ENCODE peak calls at places on chromosomes 12 and 14, in ten cellular contexts. K, V, J, U, F, Q, G, D, N and T are unnamed samples.

GRCh38 chr12:125015680-125016310 is 22.4 kb downstream of the BRI3BP start:
- DNase-seq in V (no peak), F (no peak), N (no peak), J (peak), Q (no peak), U (no peak), G (no peak), D (no peak), K (no peak), T (no peak)

GRCh38 chr12:128783129-128783574 is 40.6 kb downstream of the SLC15A4 start:
- DNase-seq in N (no peak), V (peak), D (no peak), G (peak), J (no peak), F (peak), K (no peak), Q (no peak), U (no peak), T (no peak)

GRCh38 chr12:92144631-92145480 is 790 bp downstream of the BTG1 start:
- DNase-seq in D (no peak), F (peak), V (peak), Q (no peak), U (peak), N (peak), G (no peak), K (peak), J (peak), T (peak)

GRCh38 chr14:34064349-34064748 is 113.5 kb upstream of the EGLN3 start:
- DNase-seq in Q (no peak), U (no peak), V (no peak), J (no peak), D (no peak), G (no peak), K (no peak), N (peak), F (peak), T (no peak)

GRCh38 chr12:105083041-105083440 is 1.2 kb downstream of the ALDH1L2 start:
- DNase-seq in N (no peak), G (no peak), K (peak), F (no peak), V (no peak), D (no peak), J (no peak), Q (no peak), U (no peak), T (no peak)

GRCh38 chr14:64737391-64738305 is 33.4 kb downstream of the PLEKHG3 start:
- DNase-seq in G (no peak), J (no peak), K (no peak), U (no peak), N (peak), Q (no peak), F (no peak), V (no peak), D (no peak), T (no peak)

GRCh38 chr14:103402700-103403099 is 17.5 kb downstream of the MARK3 start:
- DNase-seq in V (peak), F (peak), U (no peak), J (no peak), Q (no peak), N (no peak), G (no peak), D (no peak), K (no peak), T (no peak)

GRCh38 chr14:70901218-70901772 is 6.0 kb upstream of the PCNX1 start:
- DNase-seq in N (no peak), J (no peak), G (no peak), V (no peak), Q (no peak), U (no peak), D (no peak), K (no peak), F (no peak), T (no peak)

GRCh38 chr12:82857911-82858533 is 171.3 kb downstream of the TMTC2 start:
- DNase-seq in J (no peak), D (no peak), N (no peak), Q (no peak), G (no peak), U (no peak), V (no peak), F (no peak), K (no peak), T (no peak)

GRCh38 chr12:95836185-95836609 is 22.6 kb upstream of the SNRPF start:
- DNase-seq in D (no peak), U (no peak), F (peak), G (no peak), V (peak), N (no peak), Q (no peak), K (no peak), J (no peak), T (no peak)

GRCh38 chr12:108589028-108589839 is 8.7 kb downstream of the TMEM119 start:
- DNase-seq in G (no peak), F (peak), U (no peak), Q (no peak), V (no peak), D (no peak), N (no peak), J (no peak), K (no peak), T (no peak)

GRCh38 chr12:57138526-57139272 is 8.7 kb downstream of the LRP1-AS start:
- DNase-seq in D (no peak), U (no peak), K (peak), F (peak), V (no peak), Q (no peak), G (no peak), N (peak), J (no peak), T (no peak)

GRCh38 chr14:78005325-78005724 is 164.8 kb upstream of the NRXN3 start:
- DNase-seq in U (no peak), J (no peak), V (peak), F (peak), Q (peak), K (no peak), G (no peak), N (no peak), D (no peak), T (no peak)

GRCh38 chr12:76874027-76874426 is 4.8 kb downstream of the CSRP2 start:
- DNase-seq in Q (no peak), F (no peak), K (no peak), N (no peak), U (no peak), G (no peak), D (no peak), V (no peak), J (no peak), T (no peak)

GRCh38 chr12:106863185-106863584 is 88.7 kb downstream of the RIC8B start:
- DNase-seq in N (no peak), F (no peak), G (no peak), U (no peak), V (no peak), K (no peak), D (no peak), Q (no peak), J (no peak), T (no peak)

GRCh38 chr14:44149597-44149996 is 357.5 kb downstream of the FSCB start:
- DNase-seq in N (no peak), Q (no peak), F (peak), U (no peak), J (peak), G (no peak), K (no peak), V (no peak), D (no peak), T (no peak)

GRCh38 chr14:100305446-100306255 is 593 bp downstream of the SLC25A29 start:
- DNase-seq in K (peak), D (no peak), Q (no peak), F (no peak), U (no peak), J (no peak), G (peak), V (no peak), N (peak), T (peak)

GRCh38 chr14:33918256-33918655 is 32.6 kb downstream of the EGLN3 start:
- DNase-seq in F (no peak), G (no peak), U (no peak), J (no peak), Q (no peak), K (no peak), N (no peak), V (no peak), D (no peak), T (no peak)